ENCODE peak calls at places on chromosomes 2 and 18, in six cellular contexts. L is IMR-90, U is neuronal stem cell, F is mesenchymal stem cell, H is H9, M is H1. E is an unnamed sample.

GRCh38 chr2:168884990-168885389 is 5.2 kb downstream of the SPC25 start:
- DNase-seq in U (no peak), L (peak), M (no peak), F (no peak), H (no peak), E (no peak)

GRCh38 chr18:75638223-75638596 is 210.7 kb upstream of the SMIM21 start:
- DNase-seq in U (no peak), F (peak), M (no peak), L (peak), H (no peak), E (peak)

GRCh38 chr2:51165534-51166260 is 133.8 kb upstream of the NRXN1 start:
- DNase-seq in M (no peak), H (no peak), L (peak), U (no peak), F (no peak), E (no peak)

GRCh38 chr18:32899819-32900218 is 127.0 kb upstream of the KLHL14 start:
- DNase-seq in L (peak), U (no peak), F (no peak), M (no peak), H (no peak), E (no peak)

GRCh38 chr2:19250906-19251305 is 107.5 kb downstream of the OSR1 start:
- DNase-seq in M (no peak), U (no peak), F (no peak), H (no peak), L (no peak), E (no peak)

GRCh38 chr2:207107551-207107950 is 58.2 kb downstream of the KLF7 start:
- DNase-seq in L (no peak), M (no peak), H (no peak), F (no peak), U (no peak), E (no peak)

GRCh38 chr2:180038997-180039396 is 31.9 kb upstream of the CWC22 start:
- DNase-seq in U (no peak), L (no peak), H (no peak), F (no peak), M (no peak), E (no peak)

GRCh38 chr2:33784488-33784887 is 185.4 kb upstream of the FAM98A start:
- DNase-seq in U (no peak), F (no peak), H (no peak), L (no peak), M (no peak), E (no peak)

GRCh38 chr2:233353769-233354499 is at the start of gene DGKD:
- DNase-seq in H (peak), F (peak), U (peak), L (no peak), M (no peak), E (peak)

GRCh38 chr2:74149249-74149530 is 1.5 kb upstream of the BOLA3 start:
- DNase-seq in U (no peak), M (no peak), F (no peak), L (no peak), H (no peak), E (no peak)

GRCh38 chr2:88005776-88006175 is 10.6 kb downstream of the RNU2-63P start:
- DNase-seq in U (no peak), H (peak), L (no peak), F (no peak), M (no peak), E (no peak)

GRCh38 chr2:135954020-135954628 is 31.3 kb downstream of the DARS1 start:
- DNase-seq in M (no peak), H (no peak), L (no peak), U (no peak), F (no peak), E (no peak)

GRCh38 chr2:224359569-224359968 is 42.3 kb downstream of the FAM124B start:
- DNase-seq in H (peak), L (no peak), F (no peak), U (no peak), M (no peak), E (peak)

GRCh38 chr2:54560146-54560881 is 104.2 kb downstream of the SPTBN1 start:
- DNase-seq in F (peak), M (no peak), U (no peak), L (peak), H (no peak), E (peak)

GRCh38 chr2:51413726-51414125 is 381.8 kb upstream of the NRXN1 start:
- DNase-seq in M (no peak), L (peak), H (no peak), F (peak), U (no peak), E (peak)

GRCh38 chr18:74899554-74899953 is 301.9 kb downstream of the ZNF407 start:
- DNase-seq in U (no peak), H (no peak), F (no peak), L (no peak), M (no peak), E (no peak)

GRCh38 chr2:37619230-37619956 is 52.0 kb downstream of the CDC42EP3 start:
- DNase-seq in L (no peak), F (no peak), M (no peak), H (no peak), U (no peak), E (no peak)

GRCh38 chr2:34652636-34653035 is 1053.5 kb upstream of the FAM98A start:
- DNase-seq in U (peak), F (peak), H (no peak), M (no peak), L (no peak), E (peak)

GRCh38 chr2:200136655-200137054 is 169.8 kb upstream of the SPATS2L start:
- DNase-seq in M (no peak), F (no peak), H (peak), L (no peak), U (no peak), E (no peak)
- H4K91ac ChIP-seq in M (no peak), F (no peak), H (no peak), L (no peak), U (no peak), E (no peak)

GRCh38 chr2:27081984-27082772 is 3.8 kb downstream of the EMILIN1 start:
- DNase-seq in F (no peak), H (no peak), M (no peak), U (no peak), L (no peak), E (no peak)
- H3K4me2 ChIP-seq in F (no peak), H (no peak), M (no peak), U (no peak), L (no peak), E (no peak)

DNA sequence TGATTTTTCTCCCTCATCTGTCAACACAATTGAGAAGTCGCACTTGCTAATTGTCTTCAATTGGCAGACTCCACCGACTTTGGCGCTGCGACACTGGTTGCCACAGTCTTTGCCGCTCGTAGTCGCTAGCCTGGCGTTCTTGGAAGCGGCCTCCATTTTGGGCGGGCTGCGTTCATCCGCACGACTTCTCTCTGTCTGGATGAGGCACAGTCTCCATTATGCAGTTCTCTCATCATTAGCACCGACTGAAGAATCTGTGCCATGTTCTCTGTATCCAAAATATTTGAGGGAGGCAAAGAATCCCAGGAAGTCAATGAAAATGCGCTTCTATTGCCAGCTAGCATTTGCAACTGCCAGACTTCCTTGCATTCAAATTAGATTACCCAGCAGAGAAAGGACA is 95.3 kb upstream of the CCDC68 start:
- DNase-seq in F (no peak), U (no peak), M (no peak), H (no peak), L (no peak), E (no peak)
- H2AFZ ChIP-seq in F (no peak), U (no peak), M (peak), H (no peak), L (no peak), E (no peak)

GRCh38 chr2:150803689-150804398 is 316.4 kb upstream of the RND3 start:
- DNase-seq in H (peak), F (no peak), U (no peak), M (no peak), L (no peak), E (no peak)
- H4K91ac ChIP-seq in H (no peak), F (no peak), U (no peak), M (no peak), L (no peak), E (no peak)

GRCh38 chr2:152120430-152120829 is 21.6 kb upstream of the CACNB4 start:
- DNase-seq in L (no peak), U (no peak), M (no peak), F (no peak), H (no peak), E (no peak)

DNA sequence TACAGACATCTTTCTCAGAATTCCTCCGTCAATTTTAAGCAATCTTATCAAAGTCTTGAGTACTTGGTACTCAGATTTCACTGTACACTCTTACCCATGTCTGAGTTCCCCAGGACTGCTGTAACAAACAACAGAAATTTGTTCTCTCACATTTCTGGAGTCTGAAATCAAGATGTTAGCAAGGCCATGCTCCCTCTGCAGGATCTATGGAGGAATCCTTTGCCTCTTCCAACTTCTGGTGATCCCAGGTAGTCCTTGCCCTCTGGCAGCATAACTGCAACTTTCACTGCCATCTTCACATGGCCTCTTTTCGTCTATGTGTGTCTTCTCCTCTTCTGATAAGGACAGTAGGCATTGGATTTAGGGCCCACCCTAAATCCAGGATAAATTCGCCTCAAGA is 17.1 kb upstream of the CACNB4 start:
- DNase-seq in H (no peak), U (no peak), F (no peak), L (no peak), M (no peak), E (no peak)
- H3K4me2 ChIP-seq in H (no peak), U (no peak), F (no peak), L (no peak), M (no peak), E (no peak)

GRCh38 chr2:176614049-176614448 is 344.8 kb downstream of the MTX2 start:
- DNase-seq in F (no peak), L (no peak), M (no peak), H (no peak), U (no peak), E (peak)
- H2AFZ ChIP-seq in F (no peak), L (no peak), M (no peak), H (peak), U (no peak), E (no peak)

DNA sequence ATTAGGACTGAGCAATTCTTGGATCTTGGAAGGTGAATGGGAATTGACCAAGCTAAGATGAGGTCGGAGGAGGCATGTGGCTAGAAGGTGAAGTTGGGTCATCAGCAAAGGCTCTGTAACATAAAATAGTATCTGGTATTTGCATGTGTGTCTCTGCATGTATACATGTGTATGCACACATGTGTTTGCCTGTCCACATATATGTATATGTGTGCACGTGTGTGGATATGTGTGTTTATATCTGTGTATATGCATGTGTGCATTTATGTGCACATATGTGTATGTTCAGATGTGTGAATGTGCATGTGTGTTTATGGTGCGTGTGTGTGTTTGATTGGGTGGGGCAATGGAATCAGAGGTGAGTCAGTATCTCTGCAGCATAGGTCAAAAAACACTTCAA is 664.3 kb downstream of the CNTNAP5 start:
- DNase-seq in H (no peak), L (no peak), M (no peak), U (no peak), F (no peak), E (no peak)
- H4K91ac ChIP-seq in H (no peak), L (no peak), M (no peak), U (no peak), F (no peak), E (no peak)

GRCh38 chr2:7057865-7058400 is 140.7 kb downstream of the RNF144A start:
- DNase-seq in M (no peak), L (no peak), U (no peak), H (no peak), F (no peak), E (no peak)
- H3K4me2 ChIP-seq in M (no peak), L (no peak), U (no peak), H (no peak), F (no peak), E (no peak)

DNA sequence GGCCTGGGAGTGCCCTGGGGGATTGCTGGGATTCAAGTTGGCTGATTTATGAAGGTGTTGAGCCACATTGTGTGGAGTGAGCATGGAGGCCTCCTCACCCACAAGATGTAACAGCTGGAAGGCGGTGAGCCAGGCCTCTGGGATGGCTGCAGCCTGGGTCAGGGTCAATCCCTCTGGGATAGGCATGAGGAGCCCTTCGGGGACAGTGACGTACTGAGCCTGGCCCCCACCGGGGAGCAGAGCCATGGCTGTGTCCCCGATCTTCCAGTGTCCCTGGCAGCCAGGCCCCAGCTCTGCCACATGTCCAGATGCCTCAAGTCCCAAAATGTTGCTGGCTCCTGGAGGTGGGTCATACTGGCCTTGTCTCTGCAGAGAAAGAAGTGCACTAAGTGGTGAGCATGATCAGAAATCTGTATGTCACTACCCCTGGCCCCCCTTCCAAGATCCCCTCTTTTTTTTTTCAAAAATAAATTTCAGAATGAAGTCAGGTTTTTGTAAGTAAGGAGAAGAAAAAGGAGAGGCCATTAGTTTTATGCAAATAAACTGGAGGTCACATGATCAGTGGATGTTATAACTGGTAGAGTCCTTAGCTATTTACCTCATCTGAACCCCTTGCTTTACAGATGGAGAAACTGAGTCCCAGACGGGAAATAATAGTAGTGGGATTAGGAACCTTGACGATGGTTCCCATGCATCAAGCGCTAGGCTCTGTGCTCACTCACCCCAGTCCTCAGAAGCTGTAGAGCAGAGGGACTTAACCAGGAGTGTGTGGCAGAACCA is 1.7 kb downstream of the TP53I3 start:
- DNase-seq in M (no peak), U (no peak), L (no peak), H (peak), F (no peak), E (no peak)
- H2AFZ ChIP-seq in M (no peak), U (peak), L (peak), H (no peak), F (no peak), E (no peak)

GRCh38 chr2:42254186-42254911 is 85.2 kb downstream of the EML4 start:
- DNase-seq in M (no peak), U (no peak), F (no peak), L (peak), H (no peak), E (no peak)
- H4K91ac ChIP-seq in M (no peak), U (no peak), F (no peak), L (no peak), H (no peak), E (no peak)